ENCODE peak calls at places on chromosomes 12 and 14, in six cellular contexts. One of them, this sample, is unnamed.

GRCh38 chr12:93972411-93973208 is 175.8 kb upstream of the PLXNC1 start:
- DNase-seq in K562: no peak
- DNase-seq in A549: no peak
- DNase-seq in GM12878: no peak
- DNase-seq in endothelial cell of umbilical vein: no peak
- DNase-seq in HepG2: no peak
- DNase-seq in this sample: no peak

GRCh38 chr12:94152292-94153083 is 4.1 kb downstream of the PLXNC1 start:
- DNase-seq in K562: no peak
- DNase-seq in A549: no peak
- DNase-seq in GM12878: no peak
- DNase-seq in endothelial cell of umbilical vein: no peak
- DNase-seq in HepG2: peak
- DNase-seq in this sample: no peak

GRCh38 chr12:46785413-46785812 is 40.4 kb downstream of the SLC38A4 start:
- DNase-seq in K562: no peak
- DNase-seq in A549: no peak
- DNase-seq in GM12878: no peak
- DNase-seq in endothelial cell of umbilical vein: no peak
- DNase-seq in HepG2: no peak
- DNase-seq in this sample: no peak

GRCh38 chr12:20549115-20549719 is 145.9 kb upstream of the SLCO1C1 start:
- DNase-seq in K562: no peak
- DNase-seq in A549: peak
- DNase-seq in GM12878: no peak
- DNase-seq in endothelial cell of umbilical vein: peak
- DNase-seq in HepG2: peak
- DNase-seq in this sample: peak

GRCh38 chr12:113044516-113044915 is 12.0 kb upstream of the DTX1 start:
- DNase-seq in K562: no peak
- DNase-seq in A549: no peak
- DNase-seq in GM12878: no peak
- DNase-seq in endothelial cell of umbilical vein: no peak
- DNase-seq in HepG2: no peak
- DNase-seq in this sample: no peak

GRCh38 chr12:116123511-116124258 is 153.8 kb downstream of the MED13L start:
- DNase-seq in K562: peak
- DNase-seq in A549: peak
- DNase-seq in GM12878: no peak
- DNase-seq in endothelial cell of umbilical vein: peak
- DNase-seq in HepG2: no peak
- DNase-seq in this sample: peak

GRCh38 chr12:12214635-12215131 is 52.2 kb downstream of the LRP6 start:
- DNase-seq in K562: no peak
- DNase-seq in A549: peak
- DNase-seq in GM12878: peak
- DNase-seq in endothelial cell of umbilical vein: peak
- DNase-seq in HepG2: peak
- DNase-seq in this sample: peak

GRCh38 chr12:7995266-7995963 is 37.1 kb upstream of the FOXJ2 start:
- DNase-seq in K562: peak
- DNase-seq in A549: peak
- DNase-seq in GM12878: peak
- DNase-seq in endothelial cell of umbilical vein: peak
- DNase-seq in HepG2: peak
- DNase-seq in this sample: peak

GRCh38 chr12:126093911-126094310 is 1028.7 kb downstream of the AACS start:
- DNase-seq in K562: peak
- DNase-seq in A549: peak
- DNase-seq in GM12878: no peak
- DNase-seq in endothelial cell of umbilical vein: no peak
- DNase-seq in HepG2: no peak
- DNase-seq in this sample: peak

GRCh38 chr12:14059538-14059937 is 78.1 kb upstream of the GRIN2B start:
- DNase-seq in K562: no peak
- DNase-seq in A549: no peak
- DNase-seq in GM12878: no peak
- DNase-seq in endothelial cell of umbilical vein: no peak
- DNase-seq in HepG2: no peak
- DNase-seq in this sample: no peak

GRCh38 chr12:28710882-28711281 is 438.2 kb upstream of the FAR2 start:
- DNase-seq in K562: no peak
- DNase-seq in A549: no peak
- DNase-seq in GM12878: no peak
- DNase-seq in endothelial cell of umbilical vein: no peak
- DNase-seq in HepG2: no peak
- DNase-seq in this sample: no peak

GRCh38 chr12:67827820-67828383 is 161.3 kb upstream of the IFNG-AS1 start:
- DNase-seq in K562: no peak
- DNase-seq in A549: peak
- DNase-seq in GM12878: no peak
- DNase-seq in endothelial cell of umbilical vein: peak
- DNase-seq in HepG2: no peak
- DNase-seq in this sample: no peak

GRCh38 chr12:46388427-46388992 is 15.9 kb upstream of the SLC38A2 start:
- DNase-seq in K562: no peak
- DNase-seq in A549: no peak
- DNase-seq in GM12878: peak
- DNase-seq in endothelial cell of umbilical vein: peak
- DNase-seq in HepG2: no peak
- DNase-seq in this sample: peak

GRCh38 chr14:36976571-36977023 is 195.8 kb downstream of the SLC25A21 start:
- DNase-seq in K562: peak
- DNase-seq in A549: peak
- DNase-seq in GM12878: no peak
- DNase-seq in endothelial cell of umbilical vein: no peak
- DNase-seq in HepG2: peak
- DNase-seq in this sample: peak

GRCh38 chr14:90056821-90057220 is 5.0 kb upstream of the KCNK13 start:
- DNase-seq in K562: no peak
- DNase-seq in A549: no peak
- DNase-seq in GM12878: no peak
- DNase-seq in endothelial cell of umbilical vein: no peak
- DNase-seq in HepG2: no peak
- DNase-seq in this sample: no peak

GRCh38 chr14:74611672-74612345 is at the start of gene LTBP2:
- DNase-seq in K562: peak
- DNase-seq in A549: no peak
- DNase-seq in GM12878: no peak
- DNase-seq in endothelial cell of umbilical vein: no peak
- DNase-seq in HepG2: no peak
- DNase-seq in this sample: peak

GRCh38 chr12:275784-276183 is 13.1 kb upstream of the SLC6A13 start:
- DNase-seq in K562: no peak
- DNase-seq in A549: no peak
- DNase-seq in GM12878: no peak
- DNase-seq in endothelial cell of umbilical vein: no peak
- DNase-seq in HepG2: no peak
- DNase-seq in this sample: no peak

GRCh38 chr12:47391566-47391965 is 311.8 kb upstream of the AMIGO2 start:
- DNase-seq in K562: no peak
- DNase-seq in A549: no peak
- DNase-seq in GM12878: no peak
- DNase-seq in endothelial cell of umbilical vein: no peak
- DNase-seq in HepG2: no peak
- DNase-seq in this sample: no peak

GRCh38 chr14:102486513-102487203 is 22.9 kb downstream of the ANKRD9 start:
- DNase-seq in K562: no peak
- DNase-seq in A549: no peak
- DNase-seq in GM12878: no peak
- DNase-seq in endothelial cell of umbilical vein: no peak
- DNase-seq in HepG2: no peak
- DNase-seq in this sample: no peak

GRCh38 chr12:82942963-82943362 is 256.3 kb downstream of the TMTC2 start:
- DNase-seq in K562: no peak
- DNase-seq in A549: no peak
- DNase-seq in GM12878: no peak
- DNase-seq in endothelial cell of umbilical vein: no peak
- DNase-seq in HepG2: no peak
- DNase-seq in this sample: no peak

GRCh38 chr14:88411039-88411438 is 25.6 kb downstream of the SPATA7 start:
- DNase-seq in K562: no peak
- DNase-seq in A549: no peak
- DNase-seq in GM12878: no peak
- DNase-seq in endothelial cell of umbilical vein: no peak
- DNase-seq in HepG2: peak
- DNase-seq in this sample: no peak

GRCh38 chr12:28331130-28331529 is 140.9 kb downstream of the CCDC91 start:
- DNase-seq in K562: no peak
- DNase-seq in A549: no peak
- DNase-seq in GM12878: no peak
- DNase-seq in endothelial cell of umbilical vein: no peak
- DNase-seq in HepG2: no peak
- DNase-seq in this sample: no peak

GRCh38 chr12:118986043-118986442 is 4.7 kb downstream of the SRRM4 start:
- DNase-seq in K562: no peak
- DNase-seq in A549: no peak
- DNase-seq in GM12878: no peak
- DNase-seq in endothelial cell of umbilical vein: no peak
- DNase-seq in HepG2: no peak
- DNase-seq in this sample: no peak

GRCh38 chr12:11508699-11509098 is 113.3 kb upstream of the PRB2 start:
- DNase-seq in K562: no peak
- DNase-seq in A549: no peak
- DNase-seq in GM12878: no peak
- DNase-seq in endothelial cell of umbilical vein: no peak
- DNase-seq in HepG2: no peak
- DNase-seq in this sample: no peak

GRCh38 chr12:120563495-120563894 is 17.7 kb downstream of the POP5 start:
- DNase-seq in K562: no peak
- DNase-seq in A549: no peak
- DNase-seq in GM12878: no peak
- DNase-seq in endothelial cell of umbilical vein: no peak
- DNase-seq in HepG2: no peak
- DNase-seq in this sample: no peak

GRCh38 chr12:26298785-26299621 is 103.6 kb downstream of the SSPN start:
- DNase-seq in K562: peak
- DNase-seq in A549: peak
- DNase-seq in GM12878: peak
- DNase-seq in endothelial cell of umbilical vein: peak
- DNase-seq in HepG2: no peak
- DNase-seq in this sample: peak
- TF ChIP-seq CTCF in K562: no peak
- TF ChIP-seq CTCF in A549: no peak
- TF ChIP-seq CTCF in GM12878: no peak
- TF ChIP-seq CTCF in endothelial cell of umbilical vein: peak
- TF ChIP-seq CTCF in HepG2: no peak
- TF ChIP-seq CTCF in this sample: peak

DNA sequence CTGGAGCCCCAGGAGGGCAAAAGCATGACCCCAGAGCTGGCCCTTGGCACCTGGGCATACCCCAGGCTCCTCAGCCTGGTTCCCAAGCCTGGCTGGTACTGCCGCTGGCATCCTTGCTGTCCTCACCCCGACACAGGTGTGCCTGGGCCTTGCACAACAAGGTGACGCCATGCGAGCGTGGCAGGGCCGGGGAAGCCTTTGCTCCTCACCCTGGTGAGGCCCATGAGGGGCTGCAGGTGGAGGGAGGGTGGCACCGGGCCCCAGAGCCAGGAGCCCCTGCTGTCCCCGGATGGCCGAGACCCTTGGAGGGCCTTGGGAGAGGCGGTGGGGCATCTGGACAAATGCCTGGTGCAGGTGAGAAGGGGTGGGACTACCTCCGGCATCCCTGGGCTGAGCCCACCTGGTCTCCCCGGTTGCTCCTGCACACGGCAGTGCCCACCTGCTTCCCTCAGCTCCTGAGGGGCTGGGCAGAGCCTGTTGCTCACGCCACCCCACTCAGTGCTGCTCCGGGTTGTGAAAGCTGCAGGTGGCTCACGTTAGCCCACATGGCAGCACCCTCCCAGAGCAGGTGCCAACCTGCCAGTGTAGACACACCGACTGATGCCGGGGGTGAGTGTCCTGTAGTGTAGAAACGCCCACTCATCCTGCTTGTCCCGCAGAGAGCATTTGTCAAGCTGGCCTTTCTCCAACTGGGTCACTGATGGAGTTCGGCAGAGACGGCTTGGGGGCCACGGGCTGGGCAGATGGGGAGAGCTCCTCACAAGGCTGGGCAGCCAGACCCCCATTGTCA is 24.6 kb upstream of the KIF26A start:
- DNase-seq in K562: no peak
- DNase-seq in A549: no peak
- DNase-seq in GM12878: no peak
- DNase-seq in endothelial cell of umbilical vein: no peak
- DNase-seq in HepG2: no peak
- DNase-seq in this sample: no peak
- TF ChIP-seq MAX in K562: no peak
- TF ChIP-seq MAX in A549: no peak
- TF ChIP-seq MAX in GM12878: no peak
- TF ChIP-seq MAX in endothelial cell of umbilical vein: no peak
- TF ChIP-seq MAX in HepG2: no peak
- TF ChIP-seq MAX in this sample: no peak

GRCh38 chr14:104694991-104695659 is 5.7 kb downstream of the INF2 start:
- DNase-seq in K562: no peak
- DNase-seq in A549: no peak
- DNase-seq in GM12878: no peak
- DNase-seq in endothelial cell of umbilical vein: no peak
- DNase-seq in HepG2: no peak
- DNase-seq in this sample: peak

GRCh38 chr14:104692939-104693315 is 3.5 kb downstream of the INF2 start:
- DNase-seq in K562: no peak
- DNase-seq in A549: no peak
- DNase-seq in GM12878: no peak
- DNase-seq in endothelial cell of umbilical vein: no peak
- DNase-seq in HepG2: no peak
- DNase-seq in this sample: no peak

GRCh38 chr14:104693482-104694431 is 4.3 kb downstream of the INF2 start:
- DNase-seq in K562: no peak
- DNase-seq in A549: no peak
- DNase-seq in GM12878: no peak
- DNase-seq in endothelial cell of umbilical vein: no peak
- DNase-seq in HepG2: no peak
- DNase-seq in this sample: no peak

GRCh38 chr14:104695660-104696000 is 6.2 kb downstream of the INF2 start:
- DNase-seq in K562: no peak
- DNase-seq in A549: no peak
- DNase-seq in GM12878: no peak
- DNase-seq in endothelial cell of umbilical vein: no peak
- DNase-seq in HepG2: no peak
- DNase-seq in this sample: no peak

GRCh38 chr14:104694475-104694950 is 5.1 kb downstream of the INF2 start:
- DNase-seq in K562: no peak
- DNase-seq in A549: no peak
- DNase-seq in GM12878: no peak
- DNase-seq in endothelial cell of umbilical vein: no peak
- DNase-seq in HepG2: no peak
- DNase-seq in this sample: no peak
- TF ChIP-seq MYC in K562: no peak
- TF ChIP-seq MYC in A549: no peak
- TF ChIP-seq MYC in GM12878: no peak
- TF ChIP-seq MYC in endothelial cell of umbilical vein: no peak
- TF ChIP-seq MYC in HepG2: no peak
- TF ChIP-seq MYC in this sample: no peak

DNA sequence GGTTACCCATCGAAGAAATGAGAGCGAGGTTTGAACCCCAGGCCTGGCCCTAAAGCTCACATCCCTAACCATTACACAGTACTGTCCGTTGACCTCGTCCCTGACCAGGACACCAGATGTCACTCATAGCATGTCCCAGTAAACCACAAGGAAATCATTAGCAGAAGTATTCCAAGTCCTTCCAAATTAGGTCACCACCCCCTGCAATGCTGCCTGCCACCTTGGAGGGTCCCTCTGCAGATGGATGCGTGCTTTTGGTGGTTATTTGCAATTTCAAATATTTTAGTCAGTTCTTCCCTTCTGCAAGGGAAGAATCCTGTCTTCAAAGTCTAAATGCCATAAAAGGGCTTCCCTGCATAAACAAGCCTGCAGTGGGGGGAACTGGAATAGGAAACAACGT is 71.3 kb downstream of the CLMN start:
- DNase-seq in K562: no peak
- DNase-seq in A549: peak
- DNase-seq in GM12878: no peak
- DNase-seq in endothelial cell of umbilical vein: no peak
- DNase-seq in HepG2: no peak
- DNase-seq in this sample: no peak
- TF ChIP-seq CTCF in K562: no peak
- TF ChIP-seq CTCF in A549: no peak
- TF ChIP-seq CTCF in GM12878: no peak
- TF ChIP-seq CTCF in endothelial cell of umbilical vein: no peak
- TF ChIP-seq CTCF in HepG2: no peak
- TF ChIP-seq CTCF in this sample: no peak